ENCODE peak calls at places on chromosomes 5 and 9, in four cellular contexts. J is LoVo; H is NCI-H510A treated with DMSO at 0.1 percent for 48 hours; Q is stimulated activated CD8-positive, alpha-beta memory T cell treated with anti-CD3 and anti-CD28 coated beads, Interleukin-15, amount 100 ng/mL, for 24 hours. P is an unnamed sample.

GRCh38 chr9:23850242-23851023 is 24.4 kb upstream of the ELAVL2 start:
- DNase-seq in H (no peak), J (no peak), Q (no peak), P (no peak)

GRCh38 chr5:98638701-98639100 is 134.8 kb upstream of the RGMB start:
- DNase-seq in H (no peak), Q (no peak), J (no peak), P (no peak)

GRCh38 chr9:109483771-109484442 is 14.2 kb downstream of the PTPN3 start:
- DNase-seq in H (peak), Q (no peak), J (no peak), P (no peak)

GRCh38 chr9:110979636-110980035 is 58.6 kb downstream of the LPAR1 start:
- DNase-seq in H (no peak), J (no peak), Q (no peak), P (no peak)

GRCh38 chr5:115843444-115844130 is 1.9 kb downstream of the AP3S1 start:
- DNase-seq in H (no peak), J (no peak), Q (no peak), P (no peak)

GRCh38 chr5:172771439-172772111 is 580 bp upstream of the DUSP1 start:
- DNase-seq in H (peak), J (no peak), Q (no peak), P (no peak)

GRCh38 chr5:177194278-177194677 is 60.7 kb downstream of the NSD1 start:
- DNase-seq in Q (no peak), H (no peak), J (peak), P (no peak)

GRCh38 chr9:26637101-26637500 is 255.5 kb downstream of the CAAP1 start:
- DNase-seq in H (no peak), J (no peak), Q (no peak), P (no peak)